ENCODE peak calls at places on chromosome 1, in eight cellular contexts. X is GM23338, Y is fibroblast of pulmonary artery, C is AG10803, G is cardiac fibroblast, K is colonic mucosa, H is transverse colon, L is mesothelial cell of epicardium. J is an unnamed sample.
A peak's percentile ranks its signal among the peaks of the same experiment; 100 is the strongest.

GRCh38 chr1:151815716-151816327 is 10.6 kb upstream of the LINGO4 start:
- DNase-seq in H (peak; percentile 48), Y (no peak), L (no peak), C (no peak), G (no peak), X (no peak), K (no peak), J (no peak)

GRCh38 chr1:60540176-60540575 is 466.6 kb upstream of the C1orf87 start:
- DNase-seq in Y (no peak), H (no peak), X (no peak), L (no peak), K (no peak), C (no peak), G (no peak), J (no peak)

GRCh38 chr1:27564264-27564579 is 39.7 kb downstream of the AHDC1 start:
- DNase-seq in H (no peak), X (no peak), G (no peak), L (no peak), K (no peak), C (no peak), Y (no peak), J (no peak)

GRCh38 chr1:52523376-52523775 is 29.5 kb downstream of the TUT4 start:
- DNase-seq in K (no peak), X (no peak), L (no peak), Y (peak; percentile 7), H (no peak), G (peak; percentile 38), C (peak; percentile 26), J (no peak)

GRCh38 chr1:41582351-41582750 is 97.9 kb upstream of the EDN2 start:
- DNase-seq in C (no peak), Y (no peak), H (no peak), K (no peak), L (no peak), X (no peak), G (no peak), J (no peak)

GRCh38 chr1:2259668-2260392 is 31.7 kb downstream of the SKI start:
- DNase-seq in K (no peak), Y (no peak), C (peak; percentile 34), G (no peak), H (no peak), L (no peak), X (peak; percentile 49), J (no peak)

GRCh38 chr1:153548722-153549695 is at the start of gene S100A3:
- DNase-seq in Y (peak; percentile 88), G (peak; percentile 90), X (no peak), C (peak; percentile 92), K (peak; percentile 17), H (peak; percentile 51), L (no peak), J (no peak)

GRCh38 chr1:29629814-29630516 is 393.6 kb downstream of the PTPRU start:
- DNase-seq in K (peak; percentile 7), Y (no peak), H (no peak), C (no peak), X (no peak), G (no peak), L (no peak), J (no peak)

GRCh38 chr1:51276286-51276685 is 40.2 kb downstream of the RNF11 start:
- DNase-seq in X (no peak), K (no peak), G (no peak), L (no peak), Y (no peak), H (no peak), C (no peak), J (no peak)

GRCh38 chr1:81757398-81758020 is 43.2 kb upstream of the ADGRL2 start:
- DNase-seq in G (no peak), C (peak; percentile 15), H (no peak), Y (no peak), X (no peak), L (no peak), K (no peak), J (no peak)

GRCh38 chr1:203351037-203351625 is at the start of gene FMOD:
- DNase-seq in L (no peak), K (peak; percentile 66), C (peak; percentile 63), H (peak; percentile 62), X (peak; percentile 71), Y (peak; percentile 76), G (peak; percentile 28), J (no peak)

GRCh38 chr1:6519935-6520621 is 28.6 kb upstream of the PLEKHG5 start:
- DNase-seq in K (no peak), Y (peak; percentile 61), L (peak; percentile 80), G (peak; percentile 40), X (peak; percentile 96), H (no peak), C (peak; percentile 83), J (no peak)

GRCh38 chr1:28631713-28632112 is 11.2 kb downstream of the TAF12 start:
- DNase-seq in C (no peak), H (no peak), Y (no peak), X (no peak), K (no peak), L (no peak), G (no peak), J (peak; percentile 42)

DNA sequence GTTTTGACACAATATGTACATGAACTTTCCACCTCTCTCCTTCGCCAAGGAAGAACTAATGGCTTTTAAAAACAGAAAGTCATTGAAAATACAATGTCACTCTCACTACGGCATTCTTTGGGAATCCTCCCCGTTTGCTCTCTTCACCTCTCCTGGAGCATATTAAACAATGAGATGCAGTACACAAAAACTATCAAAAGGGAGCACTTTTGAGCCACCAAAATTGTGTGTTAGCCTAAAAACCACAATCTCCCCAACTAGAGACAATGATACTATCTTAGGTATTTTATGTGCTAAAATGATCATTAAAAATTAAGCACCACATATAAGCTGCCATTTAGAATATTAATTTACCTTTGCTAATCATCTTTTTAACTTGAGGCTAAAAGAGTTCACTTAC is 425.5 kb downstream of the KCTD3 start:
- DNase-seq in G (peak; percentile 14), X (peak; percentile 61), Y (peak; percentile 22), L (no peak), K (no peak), C (peak; percentile 24), H (no peak), J (peak; percentile 4)
- TF ChIP-seq CTCF in G (no peak), X (peak; percentile 68), Y (peak; percentile 27), L (no peak), K (no peak), C (peak; percentile 61), H (peak; percentile 23), J (peak; percentile 49)

GRCh38 chr1:14435368-14436023 is 163.0 kb upstream of the KAZN start:
- DNase-seq in H (no peak), K (no peak), Y (no peak), L (no peak), X (peak; percentile 75), C (no peak), G (no peak), J (peak; percentile 28)
- TF ChIP-seq CTCF in H (no peak), K (no peak), Y (no peak), L (no peak), X (peak; percentile 68), C (no peak), G (no peak), J (peak; percentile 18)

DNA sequence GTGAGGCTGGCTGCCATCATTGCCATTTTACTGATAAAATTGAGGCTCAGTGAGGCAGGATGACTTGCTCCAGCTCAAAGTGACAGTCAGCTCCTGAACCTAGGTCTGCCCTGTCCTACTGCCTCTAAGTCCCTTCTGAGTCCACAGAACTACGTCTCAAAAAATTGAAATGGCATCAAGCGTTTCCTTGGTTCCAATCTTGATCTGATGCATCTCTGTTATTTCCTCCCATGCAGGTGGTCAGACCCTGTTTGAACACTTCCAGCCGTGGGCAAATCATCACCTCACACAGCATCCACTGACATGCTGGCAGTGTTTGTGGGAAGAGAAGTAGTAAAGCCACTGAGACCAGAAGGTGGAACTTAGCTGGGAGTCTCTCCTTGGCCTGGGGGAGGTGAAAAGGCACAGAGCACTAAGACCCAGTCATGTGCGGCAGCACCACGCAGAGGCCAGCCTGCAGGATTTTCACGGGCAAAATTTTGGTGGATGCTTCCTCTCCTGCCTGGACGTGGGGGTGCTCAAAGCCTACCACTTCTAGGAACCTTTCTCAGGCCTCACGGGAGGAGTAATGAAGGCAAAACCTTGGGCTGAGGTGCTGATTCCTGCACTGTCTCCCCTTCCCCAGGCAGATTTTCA is 7.8 kb upstream of the CPLANE2 start:
- DNase-seq in X (no peak), G (no peak), Y (no peak), C (no peak), H (no peak), L (no peak), K (no peak), J (no peak)
- TF ChIP-seq CTCF in X (no peak), G (no peak), Y (no peak), C (no peak), H (no peak), L (no peak), K (peak; percentile 36), J (no peak)

GRCh38 chr1:214448536-214448935 is 102.9 kb downstream of the PTPN14 start:
- DNase-seq in K (no peak), C (no peak), L (no peak), X (peak; percentile 41), Y (no peak), G (no peak), H (no peak), J (no peak)
- TF ChIP-seq CTCF in K (no peak), C (no peak), L (no peak), X (no peak), Y (no peak), G (no peak), H (no peak), J (no peak)

DNA sequence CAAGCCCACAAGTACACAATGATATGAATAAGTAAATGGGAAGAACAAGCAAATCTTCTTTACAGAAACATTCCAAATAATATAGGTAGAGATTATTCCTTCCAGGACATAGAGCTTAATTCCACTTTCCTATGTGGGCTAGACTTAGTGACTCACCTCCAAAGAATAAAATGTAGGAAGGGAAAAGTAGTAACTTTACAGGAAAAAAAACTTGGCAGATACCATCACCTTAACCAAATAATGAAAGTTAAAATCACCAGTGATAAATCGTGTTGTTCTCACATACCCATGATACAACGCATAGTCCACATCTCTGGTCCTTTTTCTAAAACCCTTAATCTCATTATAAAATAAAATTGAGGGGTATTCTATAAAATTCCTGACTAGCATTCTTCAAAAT is 260.8 kb downstream of the SPATA17 start:
- DNase-seq in H (no peak), Y (no peak), X (no peak), G (no peak), L (no peak), C (no peak), K (no peak), J (no peak)
- TF ChIP-seq CTCF in H (no peak), Y (no peak), X (no peak), G (no peak), L (no peak), C (no peak), K (no peak), J (no peak)

DNA sequence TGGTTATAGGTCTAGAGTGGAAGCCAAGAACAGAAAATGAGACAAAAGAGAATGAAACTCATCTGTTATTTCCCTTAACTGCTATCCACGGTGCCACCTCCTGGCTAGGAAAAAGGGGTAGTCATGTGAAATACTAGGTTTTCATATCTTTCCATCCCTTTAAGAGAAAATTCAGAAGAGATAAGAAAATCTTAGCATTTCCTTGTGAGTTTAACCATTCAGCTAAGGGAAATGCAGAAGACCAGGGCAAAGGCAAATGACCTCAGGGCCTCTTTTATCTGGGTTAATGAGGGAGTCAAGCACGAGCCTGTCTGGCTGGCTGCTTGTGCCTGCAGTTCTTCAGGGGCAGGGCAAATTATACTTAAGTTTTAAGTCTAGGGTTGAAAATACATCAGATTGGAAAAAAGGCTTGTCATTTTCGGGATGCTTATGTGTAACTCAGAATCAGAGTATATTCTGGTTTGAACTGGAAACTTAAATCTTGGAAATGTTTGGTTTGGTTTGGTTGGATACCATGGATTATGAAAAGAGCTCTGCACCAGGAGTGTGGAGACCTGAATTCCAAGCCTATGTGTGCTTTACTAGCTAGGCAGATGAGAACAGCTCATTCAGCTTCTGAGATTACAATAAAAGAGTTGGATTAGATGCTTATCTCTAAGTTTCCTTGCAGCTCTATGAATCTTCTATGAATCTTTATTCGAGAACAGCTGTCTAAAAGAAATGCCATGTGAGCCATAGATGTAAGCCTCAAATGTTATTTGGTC is 19.9 kb downstream of the NIBAN1 start:
- DNase-seq in G (peak; percentile 24), L (no peak), Y (no peak), H (no peak), K (no peak), C (no peak), X (no peak), J (no peak)
- TF ChIP-seq CTCF in G (no peak), L (no peak), Y (no peak), H (no peak), K (no peak), C (no peak), X (peak; percentile 8), J (no peak)

J was measured in GM13977.